ENCODE peak calls at places on chromosomes 4 and X, in eight cellular contexts. G is tibial nerve, C is HCT116, R is left ventricle myocardium inferior, E is HepG2, S is ovary, Y is fibroblast of lung, K is GM12878. A is an unnamed sample. For H3K4me1 and H3K9me3, the result is how much of the 10 kb centered on the place peaks cover.

GRCh38 chr4:52983563-52984303 is 121.6 kb downstream of the RASL11B start:
- DNase-seq in G (no peak), C (peak), R (no peak), E (peak), S (no peak), Y (peak), K (no peak), A (no peak)

GRCh38 chr4:10296730-10297129 is 160.5 kb downstream of the ZNF518B start:
- DNase-seq in G (no peak), C (no peak), R (no peak), E (no peak), S (no peak), Y (no peak), K (no peak), A (no peak)

GRCh38 chrX:23888887-23889501 is 18.7 kb downstream of the APOO start:
- DNase-seq in G (no peak), C (no peak), R (no peak), E (no peak), S (no peak), Y (peak), K (no peak), A (no peak)

GRCh38 chr4:41146716-41147506 is 67.4 kb downstream of the APBB2 start:
- DNase-seq in G (peak), C (no peak), R (no peak), E (no peak), S (no peak), Y (peak), K (no peak), A (peak)

GRCh38 chrX:129037389-129037788 is 485.9 kb downstream of the SMARCA1 start:
- DNase-seq in G (no peak), C (no peak), R (no peak), E (no peak), S (no peak), Y (no peak), K (no peak), A (no peak)

GRCh38 chr4:120481711-120482110 is 415.1 kb upstream of the MAD2L1 start:
- DNase-seq in G (no peak), C (no peak), R (no peak), E (no peak), S (no peak), Y (no peak), K (no peak), A (no peak)

GRCh38 chr4:11098461-11098860 is 330.2 kb downstream of the HS3ST1 start:
- DNase-seq in G (no peak), C (no peak), R (no peak), E (no peak), S (no peak), Y (no peak), K (peak), A (no peak)

GRCh38 chr4:178066338-178066941 is 624.2 kb upstream of the AGA start:
- DNase-seq in G (no peak), C (no peak), R (no peak), E (no peak), S (no peak), Y (no peak), K (no peak), A (no peak)

GRCh38 chr4:112946127-112946526 is 103.3 kb upstream of the ANK2 start:
- DNase-seq in G (no peak), C (no peak), R (no peak), E (no peak), S (no peak), Y (no peak), K (no peak), A (no peak)

GRCh38 chr4:121156822-121157769 is 7.0 kb downstream of the TNIP3 start:
- DNase-seq in G (no peak), C (no peak), R (peak), E (no peak), S (peak), Y (peak), K (no peak), A (no peak)

GRCh38 chr4:79225360-79225759 is 100.5 kb downstream of the NAA11 start:
- DNase-seq in G (no peak), C (no peak), R (no peak), E (no peak), S (no peak), Y (no peak), K (no peak), A (no peak)

GRCh38 chr4:167233523-167234387 is 539 bp downstream of the SPOCK3 start:
- DNase-seq in G (no peak), C (no peak), R (no peak), E (no peak), S (peak), Y (peak), K (no peak), A (no peak)

GRCh38 chr4:165493359-165493758 is 114.6 kb downstream of the CPE start:
- DNase-seq in G (peak), C (peak), R (peak), E (peak), S (peak), Y (peak), K (no peak), A (peak)

GRCh38 chr4:127304356-127304755 is 328.4 kb upstream of the INTU start:
- DNase-seq in G (no peak), C (no peak), R (no peak), E (no peak), S (no peak), Y (peak), K (no peak), A (no peak)

DNA sequence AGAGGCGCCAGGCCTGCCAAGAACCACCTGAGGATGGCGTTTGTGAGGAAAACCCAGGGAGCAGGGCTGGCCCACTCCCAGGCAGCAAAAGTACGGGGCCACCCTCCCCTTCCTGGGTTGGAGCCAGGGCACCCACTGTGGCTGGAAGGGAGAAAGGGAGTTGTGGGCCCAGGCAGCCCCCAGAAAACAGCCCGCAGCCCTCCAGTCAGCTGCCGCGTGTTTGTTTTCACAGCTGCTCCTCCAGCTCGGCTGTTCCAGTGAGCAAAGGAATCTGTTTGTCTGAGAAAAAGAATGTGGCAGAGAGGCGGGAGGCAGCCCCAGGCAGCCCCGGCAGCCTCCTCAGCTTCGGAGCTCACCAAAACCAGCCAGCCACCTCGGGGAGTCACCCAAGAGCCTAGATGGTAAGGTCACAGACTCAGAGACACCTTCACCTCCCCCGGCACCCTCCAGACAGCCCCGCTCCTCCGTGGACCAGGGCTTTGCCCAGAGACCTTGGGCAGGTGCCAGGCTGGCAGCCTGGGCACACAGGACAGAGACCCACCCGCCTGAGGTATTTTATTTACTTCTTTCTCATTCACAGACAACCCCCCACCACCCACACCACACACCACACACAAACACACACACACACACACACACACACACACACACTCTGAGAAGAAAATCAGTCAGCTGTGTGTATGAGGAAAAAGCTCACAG is 338.1 kb downstream of the BCOR start:
- DNase-seq in G (no peak), C (no peak), R (peak), E (no peak), S (peak), Y (peak), K (no peak), A (peak)
- H3K27ac ChIP-seq in G (peak), C (no peak), R (peak), E (no peak), S (peak), Y (no peak), K (no peak), A (peak)

DNA sequence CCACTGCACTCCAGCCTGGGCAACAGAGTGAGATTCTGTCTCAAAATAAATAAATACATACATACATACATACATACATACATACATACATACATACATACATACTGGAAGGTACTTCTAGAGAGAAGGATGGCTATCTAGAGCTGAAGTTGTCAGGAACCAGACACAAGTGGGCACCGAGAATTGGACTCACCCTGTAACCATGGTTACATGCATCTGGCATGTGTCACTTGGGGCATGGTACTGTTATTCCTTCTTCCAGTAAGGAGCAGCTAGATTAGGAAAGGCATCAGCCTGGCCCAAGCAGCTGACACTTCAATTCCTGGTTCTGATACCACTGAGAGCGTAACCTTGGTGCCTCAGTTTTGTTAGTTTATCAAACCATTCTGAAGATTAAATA is 127.1 kb downstream of the SH3KBP1 start:
- DNase-seq in G (no peak), C (no peak), R (no peak), E (no peak), S (no peak), Y (peak), K (no peak), A (no peak)
- H3K4me1 ChIP-seq in G (under half), C (under half), R (under half), E (under half), S (under half), Y (under half), K (under half), A (under half)

GRCh38 chr4:147233-147632 is 22.9 kb downstream of the ZNF718 start:
- DNase-seq in G (no peak), C (no peak), R (no peak), E (no peak), S (no peak), Y (no peak), K (no peak), A (no peak)

GRCh38 chr4:146621-147020 is 22.3 kb downstream of the ZNF718 start:
- DNase-seq in G (no peak), C (no peak), R (no peak), E (no peak), S (no peak), Y (no peak), K (no peak), A (no peak)
- H3K9me3 ChIP-seq in G (half or more), C (under half), R (half or more), E (half or more), S (under half), Y (under half), K (under half), A (under half)

DNA sequence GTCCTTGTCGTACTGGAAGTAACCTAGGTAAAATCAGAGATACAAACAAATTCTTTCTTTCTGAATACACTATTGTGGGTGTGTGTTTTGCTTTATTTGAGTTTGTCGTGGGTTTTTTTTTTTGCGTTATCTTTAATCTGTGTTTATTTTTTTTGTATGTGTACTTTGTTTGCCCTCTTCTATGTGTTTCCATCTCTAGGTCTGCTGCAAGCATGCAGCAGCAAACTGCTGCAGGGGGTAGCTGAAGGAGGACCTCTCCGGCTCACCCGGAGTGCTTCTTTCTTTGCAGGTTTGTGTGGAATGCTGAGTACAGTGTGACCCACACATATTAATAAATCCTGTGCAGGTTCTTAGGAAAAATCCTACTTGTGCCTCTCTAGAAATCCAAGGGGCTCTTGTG is 64.8 kb downstream of the FNIP2 start:
- DNase-seq in G (no peak), C (no peak), R (no peak), E (no peak), S (no peak), Y (no peak), K (no peak), A (no peak)
- H3K27ac ChIP-seq in G (no peak), C (no peak), R (peak), E (no peak), S (no peak), Y (no peak), K (no peak), A (no peak)

GRCh38 chrX:45788315-45788714 is 587.6 kb upstream of the DIPK2B start:
- DNase-seq in G (no peak), C (no peak), R (no peak), E (no peak), S (no peak), Y (peak), K (no peak), A (no peak)

GRCh38 chrX:45778621-45779020 is 577.9 kb upstream of the DIPK2B start:
- DNase-seq in G (no peak), C (no peak), R (no peak), E (no peak), S (no peak), Y (no peak), K (no peak), A (no peak)

GRCh38 chrX:45784590-45784989 is 583.9 kb upstream of the DIPK2B start:
- DNase-seq in G (no peak), C (no peak), R (no peak), E (no peak), S (no peak), Y (no peak), K (no peak), A (no peak)

GRCh38 chrX:45781901-45782553 is 581.4 kb upstream of the DIPK2B start:
- DNase-seq in G (no peak), C (no peak), R (no peak), E (peak), S (no peak), Y (peak), K (no peak), A (no peak)

GRCh38 chrX:45783002-45783401 is 582.3 kb upstream of the DIPK2B start:
- DNase-seq in G (no peak), C (no peak), R (no peak), E (no peak), S (no peak), Y (no peak), K (no peak), A (no peak)
- H3K4me1 ChIP-seq in G (under half), C (half or more), R (under half), E (under half), S (under half), Y (under half), K (under half), A (under half)

GRCh38 chrX:153732406-153732805 is 7.8 kb downstream of the ABCD1 start:
- DNase-seq in G (no peak), C (no peak), R (no peak), E (no peak), S (no peak), Y (no peak), K (no peak), A (no peak)
- H3K9me3 ChIP-seq in G (under half), C (under half), R (under half), E (under half), S (under half), Y (under half), K (under half), A (under half)

DNA sequence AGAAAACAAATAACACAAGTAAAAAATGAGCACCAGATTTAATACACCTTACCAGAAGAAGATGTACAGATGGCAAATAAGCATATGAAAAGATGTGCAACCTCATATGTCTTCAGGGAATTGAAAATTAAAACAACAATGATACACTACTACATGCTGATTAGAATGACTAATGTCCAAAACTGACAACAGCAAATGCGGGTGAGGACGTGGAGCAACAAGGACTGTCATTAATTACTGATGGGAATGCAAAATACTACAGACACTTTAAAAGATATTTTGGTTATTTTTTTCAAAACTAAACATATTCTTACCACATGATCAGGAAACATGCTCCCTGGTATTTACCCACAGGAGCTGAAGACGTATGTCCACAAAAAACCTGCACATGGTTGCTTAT is 140.3 kb downstream of the FRYL start:
- DNase-seq in G (no peak), C (no peak), R (no peak), E (no peak), S (no peak), Y (no peak), K (no peak), A (no peak)
- H3K27ac ChIP-seq in G (no peak), C (no peak), R (peak), E (no peak), S (no peak), Y (no peak), K (no peak), A (no peak)

GRCh38 chrX:118990512-118991227 is 16.3 kb downstream of the LONRF3 start:
- DNase-seq in G (no peak), C (no peak), R (no peak), E (no peak), S (no peak), Y (no peak), K (no peak), A (no peak)
- H3K4me1 ChIP-seq in G (under half), C (under half), R (under half), E (under half), S (under half), Y (under half), K (under half), A (under half)

DNA sequence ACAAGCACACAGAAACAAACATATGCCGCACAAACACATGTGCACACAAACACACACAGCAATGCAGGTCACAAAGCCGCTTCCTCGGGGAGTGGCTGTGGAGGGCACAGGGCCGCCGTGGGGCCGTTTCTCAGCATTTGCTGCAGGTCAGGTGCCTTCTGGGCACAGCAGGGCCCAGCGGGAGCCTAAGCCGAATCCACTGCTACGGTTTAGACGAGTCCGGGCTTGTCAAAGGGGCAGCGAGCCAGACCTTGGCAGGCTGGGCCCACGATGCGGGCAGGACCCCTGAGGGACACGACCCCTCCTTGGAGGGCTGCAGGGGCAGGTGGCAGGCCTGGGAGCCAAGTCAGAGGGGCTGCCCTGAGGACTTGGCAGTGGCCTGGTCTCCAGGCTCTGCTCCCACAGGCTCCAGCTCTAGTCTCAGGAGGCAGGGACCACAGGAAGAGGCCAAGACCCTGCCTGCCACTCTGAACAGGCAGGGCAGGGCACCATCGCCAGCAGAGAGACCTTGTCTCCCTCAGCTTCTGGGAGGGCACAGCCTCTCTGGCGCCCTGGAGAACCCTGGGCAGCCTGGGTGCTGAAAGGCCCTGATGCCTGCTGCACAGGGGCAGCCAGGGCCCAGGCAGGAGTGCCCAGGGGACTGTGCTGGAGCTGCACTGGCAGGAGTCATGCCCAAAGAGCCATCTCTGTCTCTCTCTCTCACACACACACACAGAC is 5.5 kb upstream of the ATP2B3 start:
- DNase-seq in G (no peak), C (no peak), R (no peak), E (no peak), S (no peak), Y (peak), K (no peak), A (no peak)
- H3K9me3 ChIP-seq in G (under half), C (under half), R (under half), E (under half), S (under half), Y (under half), K (under half), A (under half)

A was measured in uterus.